ENCODE peak calls at places on chromosomes 6 and 20, in four cellular contexts. D is HepG2, T is GM12878, M is K562. H is an unnamed sample.

GRCh38 chr6:39980839-39981580 is 46.7 kb upstream of the MOCS1 start:
- DNase-seq in M (peak), D (peak), T (no peak), H (peak)

GRCh38 chr6:30768634-30769087 is 24.3 kb upstream of the IER3 start:
- DNase-seq in M (no peak), D (no peak), T (no peak), H (no peak)

GRCh38 chr6:63418741-63419140 is 99.0 kb upstream of the LGSN start:
- DNase-seq in T (no peak), M (no peak), D (peak), H (no peak)

GRCh38 chr6:32685603-32686002 is 19.1 kb upstream of the HLA-DQB1 start:
- DNase-seq in M (no peak), D (no peak), T (peak), H (no peak)

GRCh38 chr20:53915459-53916172 is 154.8 kb downstream of the BCAS1 start:
- DNase-seq in M (peak), D (peak), T (peak), H (peak)

GRCh38 chr20:53735536-53736050 is 142.0 kb upstream of the ZNF217 start:
- DNase-seq in M (no peak), T (no peak), D (no peak), H (no peak)

GRCh38 chr20:4546786-4547185 is 174.9 kb upstream of the PRND start:
- DNase-seq in M (no peak), D (no peak), T (no peak), H (no peak)

GRCh38 chr6:169974663-169975062 is 223.2 kb downstream of the ERMARD start:
- DNase-seq in T (no peak), M (no peak), D (no peak), H (no peak)

GRCh38 chr6:98657764-98658163 is 176.6 kb upstream of the POU3F2 start:
- DNase-seq in M (peak), D (peak), T (no peak), H (peak)

GRCh38 chr20:20732641-20733040 is 20.2 kb upstream of the RALGAPA2 start:
- DNase-seq in T (no peak), D (no peak), M (no peak), H (no peak)

GRCh38 chr6:127547215-127547614 is 28.1 kb upstream of the MTCL3 start:
- DNase-seq in D (no peak), T (no peak), M (peak), H (peak)

GRCh38 chr20:50898475-50898874 is 32.8 kb downstream of the ADNP start:
- DNase-seq in T (no peak), D (no peak), M (no peak), H (no peak)

GRCh38 chr20:41494451-41494850 is 123.7 kb downstream of the CHD6 start:
- DNase-seq in D (no peak), T (no peak), M (no peak), H (no peak)

GRCh38 chr6:17156112-17156921 is 54.5 kb downstream of the STMND1 start:
- DNase-seq in M (peak), T (peak), D (peak), H (peak)

GRCh38 chr6:161169060-161169459 is 104.8 kb downstream of the AGPAT4 start:
- DNase-seq in M (no peak), D (no peak), T (no peak), H (no peak)

GRCh38 chr20:34689486-34689885 is 12.6 kb upstream of the PIGU start:
- DNase-seq in M (no peak), T (no peak), D (no peak), H (no peak)

GRCh38 chr6:83488861-83489260 is 23.5 kb upstream of the PRSS35 start:
- DNase-seq in T (no peak), M (no peak), D (no peak), H (no peak)

GRCh38 chr20:33526769-33527168 is 36.9 kb downstream of the CBFA2T2 start:
- DNase-seq in M (no peak), D (no peak), T (no peak), H (no peak)

GRCh38 chr6:108578595-108579038 is 17.9 kb downstream of the FOXO3 start:
- DNase-seq in T (no peak), M (peak), D (no peak), H (no peak)

GRCh38 chr6:154984146-154984545 is 11.0 kb upstream of the TIAM2 start:
- DNase-seq in M (no peak), T (no peak), D (no peak), H (no peak)

GRCh38 chr20:48701702-48702101 is 126.1 kb downstream of the PREX1 start:
- DNase-seq in M (no peak), T (no peak), D (no peak), H (no peak)

GRCh38 chr20:58716476-58717277 is 24.1 kb downstream of the NPEPL1 start:
- DNase-seq in M (no peak), T (no peak), D (peak), H (peak)

GRCh38 chr6:3884007-3884745 is 35.0 kb downstream of the FAM50B start:
- DNase-seq in M (no peak), D (no peak), T (no peak), H (no peak)

GRCh38 chr20:31666258-31667042 is 28.7 kb downstream of the COX4I2 start:
- DNase-seq in M (peak), D (no peak), T (no peak), H (no peak)

GRCh38 chr6:145139895-145140294 is 595.4 kb downstream of the EPM2A start:
- DNase-seq in T (no peak), D (no peak), M (no peak), H (no peak)

GRCh38 chr20:655730-656624 is 3.0 kb upstream of the SRXN1 start:
- DNase-seq in D (no peak), T (no peak), M (no peak), H (no peak)

GRCh38 chr20:63700199-63701050 is 4.0 kb downstream of the TNFRSF6B start:
- DNase-seq in D (no peak), T (no peak), M (no peak), H (no peak)

DNA sequence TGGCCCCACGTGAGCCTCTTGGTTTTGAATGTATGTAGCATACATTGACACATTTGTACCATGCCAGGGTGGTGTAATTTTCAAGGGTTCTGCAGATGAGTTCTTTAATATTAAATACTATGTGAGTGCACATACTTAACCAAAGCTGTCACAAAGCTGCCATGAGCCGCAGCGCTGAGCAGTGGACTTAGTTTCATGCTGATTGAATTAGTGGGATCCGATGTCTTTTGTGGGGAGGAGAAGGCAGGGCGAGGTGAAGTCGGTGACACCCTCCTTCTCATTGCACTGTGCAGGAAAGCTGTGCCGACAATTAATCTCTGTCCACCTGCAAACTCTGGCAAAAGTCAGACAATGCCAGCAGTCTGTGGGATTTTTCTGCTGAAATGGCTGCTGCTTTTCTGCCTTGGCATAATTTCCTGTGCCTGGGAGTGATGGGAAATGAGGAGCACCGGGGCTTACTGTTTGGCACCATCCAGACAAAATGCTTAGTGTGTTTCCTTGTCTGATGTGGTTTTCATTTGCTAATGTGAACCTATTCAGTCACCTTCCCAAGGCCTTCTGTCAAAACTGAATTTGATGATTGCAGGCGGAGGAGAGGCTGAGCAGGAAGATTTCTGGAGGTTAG is 56.2 kb downstream of the CDH4 start:
- DNase-seq in T (no peak), M (no peak), D (no peak), H (no peak)
- TF ChIP-seq ATF3 in T (no peak), M (no peak), D (no peak), H (no peak)

GRCh38 chr6:135722679-135723078 is 128.8 kb upstream of the PDE7B start:
- DNase-seq in D (peak), T (no peak), M (no peak), H (no peak)
- TF ChIP-seq ATF3 in D (no peak), T (no peak), M (no peak), H (no peak)

GRCh38 chr6:118724211-118724610 is 72.8 kb upstream of the CEP85L start:
- DNase-seq in D (no peak), T (no peak), M (no peak), H (no peak)
- TF ChIP-seq ATF3 in D (no peak), T (no peak), M (no peak), H (no peak)

GRCh38 chr20:52048365-52048764 is 143.2 kb downstream of the ZFP64 start:
- DNase-seq in T (no peak), M (no peak), D (no peak), H (peak)
- TF ChIP-seq ATF3 in T (no peak), M (no peak), D (no peak), H (no peak)

GRCh38 chr6:21859193-21859735 is 265.7 kb downstream of the SOX4 start:
- DNase-seq in M (no peak), T (no peak), D (no peak), H (no peak)
- TF ChIP-seq ATF3 in M (no peak), T (no peak), D (no peak), H (no peak)

GRCh38 chr6:37313698-37314097 is 40.1 kb upstream of the RNF8 start:
- DNase-seq in M (no peak), T (no peak), D (no peak), H (no peak)

GRCh38 chr6:37317312-37318038 is 36.3 kb upstream of the RNF8 start:
- DNase-seq in D (no peak), M (no peak), T (no peak), H (no peak)

GRCh38 chr6:37316071-37316470 is 37.7 kb upstream of the RNF8 start:
- DNase-seq in M (no peak), D (no peak), T (no peak), H (no peak)

GRCh38 chr6:37314117-37314802 is 39.5 kb upstream of the RNF8 start:
- DNase-seq in M (no peak), D (no peak), T (no peak), H (no peak)

GRCh38 chr6:37314803-37315515 is 38.8 kb upstream of the RNF8 start:
- DNase-seq in D (peak), M (peak), T (no peak), H (peak)
- TF ChIP-seq ATF3 in D (no peak), M (peak), T (no peak), H (no peak)

GRCh38 chr6:95203153-95203754 is 374.1 kb upstream of the MANEA start:
- DNase-seq in D (peak), T (no peak), M (peak), H (peak)

GRCh38 chr6:95209007-95209406 is 368.3 kb upstream of the MANEA start:
- DNase-seq in T (no peak), D (no peak), M (no peak), H (no peak)
- TF ChIP-seq ATF3 in T (no peak), D (no peak), M (no peak), H (no peak)

GRCh38 chr6:132907915-132908314 is 93.5 kb downstream of the RPS12 start:
- DNase-seq in T (no peak), M (no peak), D (no peak), H (no peak)

GRCh38 chr6:132907231-132907630 is 92.9 kb downstream of the RPS12 start:
- DNase-seq in T (no peak), M (no peak), D (no peak), H (no peak)

GRCh38 chr6:132898376-132898775 is 84.0 kb downstream of the RPS12 start:
- DNase-seq in D (no peak), M (no peak), T (no peak), H (no peak)

GRCh38 chr6:132900849-132901248 is 86.5 kb downstream of the RPS12 start:
- DNase-seq in M (no peak), T (no peak), D (no peak), H (no peak)

DNA sequence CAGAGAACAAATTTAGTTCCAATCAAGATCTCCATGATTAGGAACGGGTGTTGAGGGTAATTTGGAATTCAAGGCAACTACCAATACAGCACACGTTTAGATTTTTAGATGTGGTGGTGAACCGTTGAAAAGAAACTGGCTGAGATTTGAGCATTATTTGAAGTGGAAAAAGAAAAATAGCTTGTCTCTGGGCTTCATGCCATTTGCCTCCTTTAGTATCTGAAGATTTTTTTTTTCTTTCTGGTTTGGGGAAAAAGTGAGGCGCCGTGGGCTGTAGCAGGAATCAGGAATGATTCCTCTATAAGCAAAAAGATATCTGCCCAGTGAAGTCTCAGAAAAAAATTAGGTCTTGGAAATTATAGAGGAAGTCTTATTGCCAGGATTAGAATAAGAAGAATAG is 88.5 kb downstream of the RPS12 start:
- DNase-seq in D (no peak), M (no peak), T (no peak), H (no peak)
- TF ChIP-seq ATF3 in D (no peak), M (no peak), T (no peak), H (no peak)

GRCh38 chr6:52840763-52841585 is at the start of gene GSTA5:
- DNase-seq in T (no peak), M (no peak), D (no peak), H (no peak)
- TF ChIP-seq ATF3 in T (no peak), M (no peak), D (no peak), H (no peak)

DNA sequence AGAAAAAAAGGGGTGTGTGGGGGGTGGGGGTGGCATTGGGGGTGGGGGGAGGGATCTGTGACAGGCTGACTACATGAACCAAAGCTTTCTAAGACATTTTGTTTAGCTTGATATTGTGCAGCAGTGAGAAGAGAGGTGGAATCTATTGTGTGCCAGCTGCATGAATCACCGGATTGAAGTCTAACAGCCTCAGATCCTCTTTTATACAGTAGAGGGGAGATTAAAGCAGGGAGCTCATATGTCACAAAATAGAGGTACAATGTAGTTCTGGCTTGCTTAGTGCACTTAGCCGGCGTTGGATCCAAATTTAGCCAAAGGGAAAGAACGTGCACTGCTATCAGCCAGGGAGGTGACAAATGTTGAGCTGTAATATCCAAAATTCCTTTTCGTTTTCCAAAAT is 404.2 kb upstream of the CITED2 start:
- DNase-seq in D (no peak), T (no peak), M (no peak), H (no peak)
- TF ChIP-seq ATF3 in D (no peak), T (no peak), M (no peak), H (no peak)